ENCODE peak calls at places on chromosomes 5 and 9, in five cellular contexts. One of them, this sample, is unnamed. For H3K4me1 and H4K20me1, the result is how much of the 10 kb centered on the place peaks cover.

GRCh38 chr9:2418619-2419018 is 203.0 kb upstream of the VLDLR start:
- DNase-seq in HepG2: no peak
- DNase-seq in PC-3: no peak
- DNase-seq in H9: no peak
- DNase-seq in GM23248: peak
- DNase-seq in this sample: peak

GRCh38 chr5:10913846-10914245 is 152.8 kb upstream of the DAP start:
- DNase-seq in HepG2: peak
- DNase-seq in PC-3: peak
- DNase-seq in H9: no peak
- DNase-seq in GM23248: peak
- DNase-seq in this sample: no peak

GRCh38 chr5:31181376-31181987 is 12.0 kb upstream of the CDH6 start:
- DNase-seq in HepG2: no peak
- DNase-seq in PC-3: no peak
- DNase-seq in H9: no peak
- DNase-seq in GM23248: no peak
- DNase-seq in this sample: no peak

GRCh38 chr9:136950656-136951030 is 1.4 kb upstream of the LCN12 start:
- DNase-seq in HepG2: no peak
- DNase-seq in PC-3: no peak
- DNase-seq in H9: no peak
- DNase-seq in GM23248: no peak
- DNase-seq in this sample: no peak

GRCh38 chr5:154164182-154164581 is 26.4 kb upstream of the GALNT10 start:
- DNase-seq in HepG2: no peak
- DNase-seq in PC-3: no peak
- DNase-seq in H9: no peak
- DNase-seq in GM23248: no peak
- DNase-seq in this sample: no peak

GRCh38 chr9:93299418-93300174 is 115.7 kb downstream of the WNK2 start:
- DNase-seq in HepG2: peak
- DNase-seq in PC-3: no peak
- DNase-seq in H9: no peak
- DNase-seq in GM23248: no peak
- DNase-seq in this sample: no peak

GRCh38 chr9:96216618-96217017 is 85.4 kb downstream of the HSD17B3 start:
- DNase-seq in HepG2: no peak
- DNase-seq in PC-3: no peak
- DNase-seq in H9: no peak
- DNase-seq in GM23248: no peak
- DNase-seq in this sample: no peak

GRCh38 chr5:172503925-172504730 is 49.8 kb upstream of the SH3PXD2B start:
- DNase-seq in HepG2: no peak
- DNase-seq in PC-3: no peak
- DNase-seq in H9: peak
- DNase-seq in GM23248: no peak
- DNase-seq in this sample: no peak

GRCh38 chr5:91049800-91050199 is 333.3 kb downstream of the ARRDC3 start:
- DNase-seq in HepG2: no peak
- DNase-seq in PC-3: peak
- DNase-seq in H9: no peak
- DNase-seq in GM23248: peak
- DNase-seq in this sample: no peak

GRCh38 chr9:77457916-77458592 is 190.1 kb downstream of the GNA14 start:
- DNase-seq in HepG2: peak
- DNase-seq in PC-3: peak
- DNase-seq in H9: peak
- DNase-seq in GM23248: peak
- DNase-seq in this sample: peak

GRCh38 chr5:61304611-61305369 is 27.3 kb upstream of the ZSWIM6 start:
- DNase-seq in HepG2: peak
- DNase-seq in PC-3: peak
- DNase-seq in H9: no peak
- DNase-seq in GM23248: peak
- DNase-seq in this sample: no peak

GRCh38 chr9:76451234-76451633 is 7.7 kb upstream of the GCNT1 start:
- DNase-seq in HepG2: no peak
- DNase-seq in PC-3: peak
- DNase-seq in H9: no peak
- DNase-seq in GM23248: peak
- DNase-seq in this sample: no peak

GRCh38 chr5:73945505-73945904 is 319.5 kb downstream of the ARHGEF28 start:
- DNase-seq in HepG2: no peak
- DNase-seq in PC-3: no peak
- DNase-seq in H9: no peak
- DNase-seq in GM23248: no peak
- DNase-seq in this sample: peak

GRCh38 chr9:38408719-38409118 is 15.5 kb downstream of the IGFBPL1 start:
- DNase-seq in HepG2: no peak
- DNase-seq in PC-3: no peak
- DNase-seq in H9: no peak
- DNase-seq in GM23248: no peak
- DNase-seq in this sample: no peak

GRCh38 chr5:1321576-1321975 is 23.3 kb downstream of the CLPTM1L start:
- DNase-seq in HepG2: no peak
- DNase-seq in PC-3: no peak
- DNase-seq in H9: peak
- DNase-seq in GM23248: no peak
- DNase-seq in this sample: no peak

GRCh38 chr9:130207241-130207992 is 35.2 kb downstream of the NCS1 start:
- DNase-seq in HepG2: no peak
- DNase-seq in PC-3: no peak
- DNase-seq in H9: no peak
- DNase-seq in GM23248: no peak
- DNase-seq in this sample: no peak

GRCh38 chr9:115891929-115892328 is 261.7 kb upstream of the PAPPA start:
- DNase-seq in HepG2: no peak
- DNase-seq in PC-3: peak
- DNase-seq in H9: no peak
- DNase-seq in GM23248: peak
- DNase-seq in this sample: no peak

GRCh38 chr9:95032580-95033298 is 284.8 kb downstream of the FANCC start:
- DNase-seq in HepG2: no peak
- DNase-seq in PC-3: peak
- DNase-seq in H9: no peak
- DNase-seq in GM23248: no peak
- DNase-seq in this sample: no peak

GRCh38 chr9:94726495-94727191 is at the start of gene AOPEP:
- DNase-seq in HepG2: peak
- DNase-seq in PC-3: peak
- DNase-seq in H9: peak
- DNase-seq in GM23248: peak
- DNase-seq in this sample: peak

GRCh38 chr9:92547356-92547755 is 11.6 kb upstream of the ECM2 start:
- DNase-seq in HepG2: no peak
- DNase-seq in PC-3: no peak
- DNase-seq in H9: no peak
- DNase-seq in GM23248: peak
- DNase-seq in this sample: no peak

GRCh38 chr9:89256690-89257089 is 54.3 kb upstream of the CKS2 start:
- DNase-seq in HepG2: no peak
- DNase-seq in PC-3: no peak
- DNase-seq in H9: no peak
- DNase-seq in GM23248: no peak
- DNase-seq in this sample: no peak

GRCh38 chr5:176727528-176727900 is 80.2 kb downstream of the TSPAN17 start:
- DNase-seq in HepG2: no peak
- DNase-seq in PC-3: no peak
- DNase-seq in H9: no peak
- DNase-seq in GM23248: no peak
- DNase-seq in this sample: no peak

GRCh38 chr9:106557996-106558667 is 304.8 kb upstream of the ZNF462 start:
- DNase-seq in HepG2: no peak
- DNase-seq in PC-3: no peak
- DNase-seq in H9: no peak
- DNase-seq in GM23248: no peak
- DNase-seq in this sample: no peak

GRCh38 chr9:104907278-104907951 is 20.5 kb downstream of the ABCA1 start:
- DNase-seq in HepG2: no peak
- DNase-seq in PC-3: peak
- DNase-seq in H9: no peak
- DNase-seq in GM23248: peak
- DNase-seq in this sample: no peak

GRCh38 chr9:133635098-133635497 is 1.1 kb upstream of the DBH start:
- DNase-seq in HepG2: no peak
- DNase-seq in PC-3: no peak
- DNase-seq in H9: no peak
- DNase-seq in GM23248: no peak
- DNase-seq in this sample: no peak

GRCh38 chr9:133635506-133635902 is 659 bp upstream of the DBH start:
- DNase-seq in HepG2: no peak
- DNase-seq in PC-3: no peak
- DNase-seq in H9: no peak
- DNase-seq in GM23248: no peak
- DNase-seq in this sample: no peak

GRCh38 chr9:133634024-133634691 is 2.0 kb upstream of the DBH start:
- DNase-seq in HepG2: no peak
- DNase-seq in PC-3: no peak
- DNase-seq in H9: peak
- DNase-seq in GM23248: no peak
- DNase-seq in this sample: peak

GRCh38 chr9:133632806-133633680 is 3.1 kb upstream of the DBH start:
- DNase-seq in HepG2: no peak
- DNase-seq in PC-3: no peak
- DNase-seq in H9: no peak
- DNase-seq in GM23248: no peak
- DNase-seq in this sample: no peak

GRCh38 chr9:133633681-133633990 is 2.5 kb upstream of the DBH start:
- DNase-seq in HepG2: no peak
- DNase-seq in PC-3: no peak
- DNase-seq in H9: no peak
- DNase-seq in GM23248: no peak
- DNase-seq in this sample: no peak
- H3K4me2 ChIP-seq in HepG2: no peak
- H3K4me2 ChIP-seq in PC-3: no peak
- H3K4me2 ChIP-seq in H9: no peak
- H3K4me2 ChIP-seq in GM23248: no peak
- H3K4me2 ChIP-seq in this sample: peak

GRCh38 chr9:120925535-120926396 is 830 bp downstream of the TRAF1 start:
- DNase-seq in HepG2: no peak
- DNase-seq in PC-3: peak
- DNase-seq in H9: no peak
- DNase-seq in GM23248: peak
- DNase-seq in this sample: no peak
- H3K4me1 ChIP-seq in HepG2: under half
- H3K4me1 ChIP-seq in PC-3: under half
- H3K4me1 ChIP-seq in H9: under half
- H3K4me1 ChIP-seq in GM23248: under half
- H3K4me1 ChIP-seq in this sample: half or more

DNA sequence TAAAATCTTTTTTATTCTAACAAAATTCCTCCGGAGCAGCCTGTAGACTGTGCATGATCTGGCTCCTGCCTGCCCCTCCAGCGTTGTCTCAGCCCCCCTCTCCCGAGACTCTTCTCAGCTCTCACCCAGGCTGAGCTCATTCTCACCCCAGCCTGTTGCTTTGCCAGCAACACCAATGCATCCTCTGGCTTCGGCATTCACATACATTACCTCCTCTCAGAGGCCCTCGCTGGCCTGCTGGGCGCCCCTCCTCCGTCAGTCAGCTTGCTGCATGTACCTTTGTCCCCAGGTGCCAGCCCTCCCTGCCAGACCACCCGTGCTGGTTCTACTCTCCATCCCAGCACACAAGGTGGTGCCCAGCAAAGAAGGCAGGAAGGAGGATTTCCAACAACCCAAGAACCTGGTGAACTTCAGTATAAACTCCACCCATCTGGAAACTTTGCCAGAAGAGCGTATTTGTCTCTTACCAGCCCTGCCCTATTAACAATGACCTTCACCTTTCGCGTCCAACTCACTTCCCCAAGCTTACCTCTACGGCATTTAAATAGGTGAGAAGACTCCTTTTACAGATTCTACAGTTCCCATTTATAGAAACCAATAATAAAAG is 34.9 kb downstream of the MYO10 start:
- DNase-seq in HepG2: no peak
- DNase-seq in PC-3: no peak
- DNase-seq in H9: peak
- DNase-seq in GM23248: no peak
- DNase-seq in this sample: peak
- H4K20me1 ChIP-seq in HepG2: under half
- H4K20me1 ChIP-seq in PC-3: under half
- H4K20me1 ChIP-seq in H9: under half
- H4K20me1 ChIP-seq in GM23248: under half
- H4K20me1 ChIP-seq in this sample: under half

GRCh38 chr9:36142510-36143161 is 6.1 kb downstream of the GLIPR2 start:
- DNase-seq in HepG2: no peak
- DNase-seq in PC-3: no peak
- DNase-seq in H9: no peak
- DNase-seq in GM23248: peak
- DNase-seq in this sample: no peak
- H3K4me2 ChIP-seq in HepG2: peak
- H3K4me2 ChIP-seq in PC-3: no peak
- H3K4me2 ChIP-seq in H9: no peak
- H3K4me2 ChIP-seq in GM23248: no peak
- H3K4me2 ChIP-seq in this sample: no peak

DNA sequence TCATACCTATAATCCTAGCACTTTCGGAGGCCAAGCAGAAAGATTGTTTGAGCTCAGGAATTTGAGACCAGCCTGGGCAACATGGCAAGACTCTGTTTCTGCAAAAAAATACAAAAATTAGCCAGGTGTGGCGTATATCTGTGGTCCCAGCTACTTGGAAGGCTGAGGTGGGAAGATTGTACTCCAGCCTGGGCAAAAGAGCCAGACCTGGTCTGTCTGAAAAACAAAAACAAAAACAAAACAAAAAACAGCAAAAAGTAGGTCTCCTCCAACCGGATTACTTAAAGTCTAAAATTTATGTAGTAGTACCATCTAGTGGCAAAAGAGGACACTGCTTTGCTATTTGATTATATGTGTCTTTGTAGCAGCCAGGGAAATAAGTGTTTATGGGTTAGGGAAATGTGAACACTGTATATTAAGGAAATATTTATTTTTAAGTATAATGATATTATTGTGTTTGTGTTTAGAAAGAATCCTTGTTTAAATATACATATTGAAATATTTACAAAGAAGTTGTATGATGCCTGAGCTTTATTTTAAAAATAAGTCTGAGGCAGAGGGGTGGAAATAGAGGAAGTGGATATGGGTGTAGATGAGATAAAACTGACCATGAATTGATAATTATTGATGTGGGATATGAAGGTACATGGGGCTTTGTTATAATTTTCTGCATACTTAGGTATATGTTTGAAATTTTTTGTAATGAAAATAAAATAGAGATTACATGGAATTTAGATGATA is 20.0 kb downstream of the APC start:
- DNase-seq in HepG2: peak
- DNase-seq in PC-3: peak
- DNase-seq in H9: no peak
- DNase-seq in GM23248: peak
- DNase-seq in this sample: peak
- H3K4me1 ChIP-seq in HepG2: under half
- H3K4me1 ChIP-seq in PC-3: under half
- H3K4me1 ChIP-seq in H9: under half
- H3K4me1 ChIP-seq in GM23248: under half
- H3K4me1 ChIP-seq in this sample: under half